ENCODE peak calls at places on chromosomes 16 and 17, in five cellular contexts. G is activated T-cell treated with anti-CD3 and anti-CD28 coated beads, Interleukin-2, amount 50 U/mL, for 72 hours; Y is smooth muscle cell of the brain vasculature; K is SW 1271; I is OCI-LY7. S is an unnamed sample.
A peak's percentile ranks its signal among the peaks of the same experiment; 100 is the strongest.

GRCh38 chr17:37742114-37742761 is 2.6 kb downstream of the HNF1B start:
- DNase-seq in K (no peak), I (no peak), Y (no peak), G (peak; percentile 6), S (no peak)

GRCh38 chr17:35243459-35244204 is 760 bp downstream of the SLFN5 start:
- DNase-seq in G (peak; percentile 68), I (peak; percentile 15), K (peak; percentile 52), Y (no peak), S (no peak)

GRCh38 chr17:57900991-57901743 is 51.3 kb upstream of the MRPS23 start:
- DNase-seq in Y (no peak), G (no peak), I (no peak), K (no peak), S (no peak)

GRCh38 chr16:86356804-86357203 is 153.5 kb upstream of the FOXF1 start:
- DNase-seq in Y (no peak), K (no peak), I (no peak), G (no peak), S (no peak)

GRCh38 chr17:7225711-7226331 is 6.1 kb downstream of the ACADVL start:
- DNase-seq in G (no peak), Y (no peak), I (no peak), K (no peak), S (no peak)

GRCh38 chr16:30149250-30149885 is 26.3 kb upstream of the MAPK3 start:
- DNase-seq in I (peak; percentile 15), Y (no peak), K (no peak), G (no peak), S (no peak)

GRCh38 chr17:72996791-72997190 is 95.7 kb downstream of the SLC39A11 start:
- DNase-seq in K (no peak), Y (no peak), G (no peak), I (no peak), S (no peak)

GRCh38 chr17:7174603-7175362 is 4.4 kb downstream of the ASGR1 start:
- DNase-seq in G (no peak), K (no peak), I (no peak), Y (no peak), S (no peak)

GRCh38 chr16:12685806-12686205 is 117.9 kb downstream of the CPPED1 start:
- DNase-seq in G (no peak), I (no peak), Y (peak; percentile 73), K (no peak), S (no peak)

GRCh38 chr17:57451126-57451690 is 194.9 kb downstream of the MSI2 start:
- DNase-seq in I (no peak), Y (no peak), K (no peak), G (peak; percentile 10), S (no peak)

GRCh38 chr17:958712-959451 is 20.7 kb downstream of the NXN start:
- DNase-seq in Y (no peak), G (no peak), K (no peak), I (no peak), S (no peak)

GRCh38 chr17:7330099-7331015 is 1.2 kb upstream of the NEURL4 start:
- DNase-seq in K (peak; percentile 82), I (peak; percentile 87), G (peak; percentile 85), Y (peak; percentile 57), S (no peak)

GRCh38 chr17:47700471-47701449 is 6.8 kb downstream of the TBKBP1 start:
- DNase-seq in Y (no peak), K (no peak), G (no peak), I (no peak), S (no peak)

GRCh38 chr17:74610108-74610507 is 13.4 kb downstream of the CD300E start:
- DNase-seq in Y (no peak), G (no peak), I (peak; percentile 24), K (no peak), S (no peak)

GRCh38 chr16:2835638-2836493 is 5.8 kb downstream of the ZG16B start:
- DNase-seq in I (no peak), Y (no peak), G (no peak), K (peak; percentile 97), S (peak; percentile 47)

GRCh38 chr16:70778901-70779309 is 22.1 kb downstream of the VAC14 start:
- DNase-seq in I (no peak), G (no peak), K (peak; percentile 61), Y (peak; percentile 79), S (peak; percentile 34)

GRCh38 chr16:69566437-69567030 is 768 bp downstream of the NFAT5 start:
- DNase-seq in G (peak; percentile 63), Y (no peak), I (peak; percentile 64), K (peak; percentile 73), S (no peak)

GRCh38 chr17:40124279-40125141 is 2.7 kb downstream of the MSL1 start:
- DNase-seq in G (no peak), K (no peak), Y (no peak), I (no peak), S (no peak)

GRCh38 chr17:50129303-50129945 is 536 bp downstream of the SAMD14 start:
- DNase-seq in G (peak; percentile 35), I (no peak), K (no peak), Y (no peak), S (no peak)

GRCh38 chr17:81419886-81420768 is 24.9 kb downstream of the BAHCC1 start:
- DNase-seq in G (no peak), K (no peak), Y (no peak), I (no peak), S (no peak)

GRCh38 chr17:33090806-33091205 is 99.2 kb downstream of the SPACA3 start:
- DNase-seq in I (no peak), G (no peak), Y (no peak), K (no peak), S (no peak)

GRCh38 chr17:62963296-62963695 is 2.7 kb upstream of the TANC2 start:
- DNase-seq in I (no peak), G (no peak), K (peak; percentile 49), Y (no peak), S (no peak)

GRCh38 chr16:88782454-88783390 is 2.3 kb downstream of the PIEZO1 start:
- DNase-seq in K (no peak), G (peak; percentile 85), Y (no peak), I (peak; percentile 44), S (peak; percentile 38)

GRCh38 chr17:62965149-62965648 is 836 bp upstream of the TANC2 start:
- DNase-seq in K (no peak), I (no peak), G (peak; percentile 77), Y (no peak), S (no peak)

GRCh38 chr17:49925916-49926315 is 43.1 kb upstream of the DLX4 start:
- DNase-seq in Y (no peak), K (no peak), I (no peak), G (no peak), S (no peak)

GRCh38 chr17:30995347-30995746 is 24.5 kb downstream of the RNF135 start:
- DNase-seq in I (no peak), Y (no peak), G (no peak), K (no peak), S (no peak)

GRCh38 chr16:30142672-30143346 is 19.8 kb upstream of the MAPK3 start:
- DNase-seq in I (peak; percentile 58), Y (no peak), G (peak; percentile 23), K (peak; percentile 28), S (no peak)

GRCh38 chr17:53499277-53499676 is 323.4 kb upstream of the KIF2B start:
- DNase-seq in I (no peak), K (no peak), Y (no peak), G (no peak), S (no peak)